ENCODE peak calls at places on chromosomes 16 and 17, in seven cellular contexts. Z, C, V, T, W, O and M are unnamed samples.

GRCh38 chr16:667780-668518 is at the start of gene RHOT2:
- DNase-seq in Z (peak; percentile 65), C (peak; percentile 91), V (peak; percentile 98), T (peak; percentile 95), W (peak; percentile 88), O (peak; percentile 85), M (peak; percentile 83)

GRCh38 chr17:77645441-77646430 is 312.8 kb upstream of the TNRC6C start:
- DNase-seq in Z (no peak), C (peak; percentile 19), V (peak; percentile 57), T (no peak), W (no peak), O (peak; percentile 43), M (no peak)

GRCh38 chr17:9541718-9542117 is 33.9 kb downstream of the STX8 start:
- DNase-seq in Z (no peak), C (no peak), V (no peak), T (no peak), W (no peak), O (no peak), M (no peak)

GRCh38 chr17:34979650-34980352 is 511 bp upstream of the LIG3 start:
- DNase-seq in Z (no peak), C (no peak), V (peak; percentile 41), T (peak; percentile 26), W (no peak), O (peak; percentile 6), M (no peak)

GRCh38 chr16:4514606-4515005 is 24.0 kb downstream of the CDIP1 start:
- DNase-seq in Z (no peak), C (no peak), V (peak; percentile 64), T (no peak), W (no peak), O (no peak), M (no peak)

GRCh38 chr16:10097273-10097672 is 85.0 kb downstream of the GRIN2A start:
- DNase-seq in Z (no peak), C (no peak), V (no peak), T (no peak), W (no peak), O (no peak), M (no peak)

GRCh38 chr17:40058151-40058784 is 4.1 kb upstream of the MED24 start:
- DNase-seq in Z (no peak), C (no peak), V (no peak), T (no peak), W (no peak), O (no peak), M (no peak)

GRCh38 chr16:59179446-59180082 is 445.4 kb upstream of the GOT2 start:
- DNase-seq in Z (no peak), C (no peak), V (no peak), T (no peak), W (no peak), O (peak; percentile 9), M (no peak)

GRCh38 chr17:15006421-15006820 is 258.7 kb downstream of the PMP22 start:
- DNase-seq in Z (no peak), C (no peak), V (no peak), T (no peak), W (no peak), O (no peak), M (no peak)

GRCh38 chr17:31373150-31374082 is 18.1 kb upstream of the RAB11FIP4 start:
- DNase-seq in Z (peak; percentile 52), C (no peak), V (no peak), T (peak; percentile 4), W (no peak), O (peak; percentile 65), M (peak; percentile 40)

GRCh38 chr17:72726936-72727335 is 365.6 kb downstream of the SLC39A11 start:
- DNase-seq in Z (peak; percentile 44), C (no peak), V (no peak), T (no peak), W (no peak), O (no peak), M (no peak)

GRCh38 chr17:66423436-66423922 is 121.1 kb downstream of the PRKCA start:
- DNase-seq in Z (no peak), C (no peak), V (no peak), T (no peak), W (no peak), O (no peak), M (no peak)

GRCh38 chr16:56980203-56980535 is 9.2 kb upstream of the NLRC5 start:
- DNase-seq in Z (no peak), C (no peak), V (no peak), T (no peak), W (no peak), O (no peak), M (no peak)

GRCh38 chr16:50651835-50652438 is 29.2 kb downstream of the SNX20 start:
- DNase-seq in Z (no peak), C (no peak), V (no peak), T (no peak), W (no peak), O (no peak), M (no peak)

GRCh38 chr17:40675905-40676304 is 10.9 kb upstream of the KRT222 start:
- DNase-seq in Z (no peak), C (no peak), V (no peak), T (no peak), W (no peak), O (no peak), M (no peak)

GRCh38 chr17:19343671-19344151 is 18.8 kb downstream of the B9D1 start:
- DNase-seq in Z (no peak), C (no peak), V (peak; percentile 70), T (no peak), W (no peak), O (no peak), M (no peak)

GRCh38 chr16:67645397-67646121 is 615 bp downstream of the CARMIL2 start:
- DNase-seq in Z (no peak), C (no peak), V (peak; percentile 71), T (no peak), W (no peak), O (no peak), M (no peak)

GRCh38 chr17:79080761-79081290 is 6.2 kb downstream of the ENGASE start:
- DNase-seq in Z (no peak), C (no peak), V (peak; percentile 35), T (no peak), W (no peak), O (no peak), M (no peak)

GRCh38 chr16:71880176-71880575 is 3.8 kb downstream of the ZNF821 start:
- DNase-seq in Z (no peak), C (no peak), V (no peak), T (no peak), W (no peak), O (no peak), M (no peak)

GRCh38 chr17:68101992-68102758 is 66.6 kb downstream of the KPNA2 start:
- DNase-seq in Z (no peak), C (no peak), V (no peak), T (no peak), W (no peak), O (no peak), M (no peak)